ENCODE peak calls at places on chromosomes 13 and 19, in four cellular contexts. X is Peyer's patch, E is prostate gland, V is thoracic aorta. J is an unnamed sample.

GRCh38 chr13:81172603-81173002 is 831.7 kb upstream of the SPRY2 start:
- DNase-seq in X (no peak), E (no peak), V (no peak), J (no peak)

GRCh38 chr19:8401981-8402411 is 11.1 kb upstream of the MARCHF2 start:
- DNase-seq in X (no peak), E (no peak), V (no peak), J (no peak)

GRCh38 chr13:100987993-100988392 is 313.4 kb upstream of the TMTC4 start:
- DNase-seq in X (no peak), E (no peak), V (no peak), J (no peak)

GRCh38 chr19:56109216-56109615 is 11.9 kb downstream of the ZNF787 start:
- DNase-seq in X (no peak), E (no peak), V (no peak), J (no peak)

GRCh38 chr19:50661087-50661486 is 11.8 kb downstream of the C19orf81 start:
- DNase-seq in X (no peak), E (no peak), V (no peak), J (no peak)

GRCh38 chr13:86974995-86975328 is 696.2 kb upstream of the SLITRK5 start:
- DNase-seq in X (no peak), E (no peak), V (no peak), J (no peak)

GRCh38 chr13:100916943-100917342 is 242.3 kb upstream of the TMTC4 start:
- DNase-seq in X (no peak), E (no peak), V (no peak), J (no peak)

GRCh38 chr19:27733551-27734266 is 1479.2 kb downstream of the UQCRFS1 start:
- DNase-seq in X (no peak), E (no peak), V (no peak), J (no peak)

GRCh38 chr19:12802267-12803106 is 618 bp downstream of the THSD8 start:
- DNase-seq in X (no peak), E (no peak), V (no peak), J (no peak)

GRCh38 chr19:45098521-45099464 is 5.8 kb downstream of the PPP1R37 start:
- DNase-seq in X (no peak), E (peak), V (no peak), J (no peak)

GRCh38 chr13:49669735-49670309 is 21.5 kb downstream of the EBPL start:
- DNase-seq in X (no peak), E (peak), V (no peak), J (no peak)

GRCh38 chr19:58558066-58558622 is at the start of gene UBE2M:
- DNase-seq in X (peak), E (peak), V (no peak), J (no peak)

GRCh38 chr13:59409651-59410200 is 754.0 kb downstream of the DIAPH3 start:
- DNase-seq in X (no peak), E (no peak), V (no peak), J (no peak)

GRCh38 chr19:30924670-30925069 is 424.6 kb downstream of the TSHZ3 start:
- DNase-seq in X (no peak), E (no peak), V (no peak), J (no peak)

GRCh38 chr19:32828139-32828538 is 41.4 kb downstream of the SLC7A9 start:
- DNase-seq in X (no peak), E (no peak), V (no peak), J (no peak)

GRCh38 chr13:105928048-105928447 is 607.4 kb downstream of the EFNB2 start:
- DNase-seq in X (no peak), E (no peak), V (no peak), J (no peak)

GRCh38 chr13:64869539-64869938 is 2360.6 kb downstream of the PCDH9 start:
- DNase-seq in X (no peak), E (no peak), V (no peak), J (no peak)

GRCh38 chr19:42352216-42352892 is 26.9 kb downstream of the MEGF8 start:
- DNase-seq in X (no peak), E (peak), V (no peak), J (no peak)

GRCh38 chr19:10290876-10291553 is 1.3 kb downstream of the ICAM5 start:
- DNase-seq in X (peak), E (no peak), V (no peak), J (no peak)

GRCh38 chr13:49996951-49997895 is at the start of gene TRIM13:
- DNase-seq in X (peak), E (peak), V (peak), J (peak)

GRCh38 chr13:32282096-32282711 is 33.0 kb downstream of the ZAR1L start:
- DNase-seq in X (no peak), E (no peak), V (no peak), J (no peak)

GRCh38 chr13:46475586-46475991 is 77.4 kb upstream of the LRCH1 start:
- DNase-seq in X (no peak), E (no peak), V (no peak), J (no peak)

GRCh38 chr13:101399365-101399764 is 16.9 kb downstream of the NALCN start:
- DNase-seq in X (no peak), E (no peak), V (no peak), J (no peak)

GRCh38 chr13:100182894-100183490 is 94.1 kb downstream of the PCCA start:
- DNase-seq in X (no peak), E (no peak), V (no peak), J (no peak)

GRCh38 chr13:99406799-99407201 is 94.5 kb upstream of the TM9SF2 start:
- DNase-seq in X (no peak), E (no peak), V (no peak), J (no peak)

GRCh38 chr13:109783815-109784589 is 2.4 kb downstream of the IRS2 start:
- DNase-seq in X (no peak), E (no peak), V (no peak), J (no peak)

GRCh38 chr13:98686281-98686680 is 66.2 kb downstream of the SLC15A1 start:
- DNase-seq in X (no peak), E (no peak), V (no peak), J (no peak)

GRCh38 chr19:14916848-14917247 is 24.4 kb upstream of the OR7C2 start:
- DNase-seq in X (no peak), E (no peak), V (no peak), J (no peak)

GRCh38 chr19:6212403-6213265 is 67.1 kb downstream of the MLLT1 start:
- DNase-seq in X (no peak), E (no peak), V (no peak), J (no peak)

GRCh38 chr13:103876571-103876970 is 810.4 kb upstream of the SLC10A2 start:
- DNase-seq in X (no peak), E (no peak), V (no peak), J (no peak)

DNA sequence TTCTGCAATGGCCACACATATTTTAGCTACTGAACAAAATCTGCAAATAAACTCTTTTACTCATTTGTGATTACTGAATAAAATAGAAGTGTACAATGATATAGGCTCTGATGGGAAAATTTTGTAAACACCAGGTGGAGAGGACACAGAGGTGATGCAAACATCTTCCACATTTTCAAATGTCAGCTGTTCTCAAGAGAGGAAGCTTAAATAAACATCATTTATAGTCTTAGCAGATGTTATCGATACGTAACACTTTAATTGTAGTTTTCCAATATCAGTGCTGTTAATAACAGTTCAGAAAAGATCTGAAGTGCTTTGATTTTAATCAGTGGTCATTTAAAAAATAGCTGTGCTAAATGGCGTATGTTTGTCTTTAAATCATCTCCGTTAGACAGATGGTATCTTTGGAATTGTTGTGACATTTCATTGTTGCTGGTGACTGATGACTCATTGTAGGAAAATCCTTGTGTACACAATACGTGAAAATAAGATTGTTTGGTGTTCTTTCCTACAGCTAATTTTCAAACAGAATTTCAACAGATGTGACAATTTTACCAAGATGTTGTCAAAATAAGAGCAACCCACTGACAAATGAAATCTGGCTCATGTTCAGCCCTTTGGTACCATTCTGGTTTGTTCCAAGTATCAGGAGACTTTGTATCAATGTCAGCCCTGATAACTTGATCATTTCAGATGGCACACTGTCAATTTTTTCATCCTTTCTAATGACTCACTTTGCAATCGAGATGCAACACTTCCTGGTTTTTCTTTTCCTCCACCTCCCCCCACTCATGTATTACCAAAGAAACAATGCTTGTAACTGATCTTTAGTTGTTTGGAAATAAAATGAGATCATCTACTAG is 516.0 kb downstream of the DCT start:
- DNase-seq in X (no peak), E (no peak), V (no peak), J (no peak)
- H3K27ac ChIP-seq in X (no peak), E (no peak), V (no peak), J (peak)

GRCh38 chr19:52095172-52096014 is at the start of gene ZNF841:
- DNase-seq in X (peak), E (peak), V (peak), J (peak)
- H3K27ac ChIP-seq in X (peak), E (peak), V (peak), J (peak)

DNA sequence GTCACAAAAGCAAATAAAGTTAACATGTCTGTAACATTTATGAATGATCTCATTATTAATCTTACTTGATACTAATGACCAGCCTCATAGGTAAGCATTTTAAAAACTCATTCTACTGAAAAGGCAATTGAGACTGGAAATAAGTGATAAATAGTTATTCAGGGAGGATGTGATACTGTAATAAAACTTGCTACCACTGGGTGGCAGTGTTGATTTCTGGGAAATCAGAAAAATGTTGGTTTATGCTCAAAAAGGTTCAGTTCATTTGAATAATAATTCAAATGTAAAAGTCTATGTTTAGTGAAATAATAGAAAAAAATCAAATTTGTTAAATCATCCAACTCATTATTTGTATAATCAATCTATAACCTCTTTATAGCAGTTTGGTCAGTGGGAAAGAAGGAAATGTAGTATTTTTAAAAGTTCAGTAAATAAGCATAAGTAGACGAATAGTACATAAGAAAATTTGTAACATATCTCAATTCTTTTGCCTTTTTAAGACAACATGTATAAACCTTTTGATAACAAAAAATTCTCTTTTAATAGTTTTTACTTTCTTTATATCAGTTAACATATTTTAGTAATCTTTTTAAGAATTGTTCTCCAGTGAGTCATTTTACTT is 9.6 kb downstream of the ABHD13 start:
- DNase-seq in X (no peak), E (no peak), V (no peak), J (no peak)
- H3K27ac ChIP-seq in X (no peak), E (no peak), V (no peak), J (no peak)

GRCh38 chr13:40475617-40476016 is 190.8 kb downstream of the FOXO1 start:
- DNase-seq in X (no peak), E (no peak), V (no peak), J (no peak)

GRCh38 chr13:40476175-40476958 is 190.1 kb downstream of the FOXO1 start:
- DNase-seq in X (no peak), E (no peak), V (no peak), J (no peak)

GRCh38 chr13:40479196-40479845 is 187.1 kb downstream of the FOXO1 start:
- DNase-seq in X (no peak), E (no peak), V (no peak), J (no peak)

GRCh38 chr13:40478775-40479174 is 187.7 kb downstream of the FOXO1 start:
- DNase-seq in X (no peak), E (no peak), V (no peak), J (no peak)

DNA sequence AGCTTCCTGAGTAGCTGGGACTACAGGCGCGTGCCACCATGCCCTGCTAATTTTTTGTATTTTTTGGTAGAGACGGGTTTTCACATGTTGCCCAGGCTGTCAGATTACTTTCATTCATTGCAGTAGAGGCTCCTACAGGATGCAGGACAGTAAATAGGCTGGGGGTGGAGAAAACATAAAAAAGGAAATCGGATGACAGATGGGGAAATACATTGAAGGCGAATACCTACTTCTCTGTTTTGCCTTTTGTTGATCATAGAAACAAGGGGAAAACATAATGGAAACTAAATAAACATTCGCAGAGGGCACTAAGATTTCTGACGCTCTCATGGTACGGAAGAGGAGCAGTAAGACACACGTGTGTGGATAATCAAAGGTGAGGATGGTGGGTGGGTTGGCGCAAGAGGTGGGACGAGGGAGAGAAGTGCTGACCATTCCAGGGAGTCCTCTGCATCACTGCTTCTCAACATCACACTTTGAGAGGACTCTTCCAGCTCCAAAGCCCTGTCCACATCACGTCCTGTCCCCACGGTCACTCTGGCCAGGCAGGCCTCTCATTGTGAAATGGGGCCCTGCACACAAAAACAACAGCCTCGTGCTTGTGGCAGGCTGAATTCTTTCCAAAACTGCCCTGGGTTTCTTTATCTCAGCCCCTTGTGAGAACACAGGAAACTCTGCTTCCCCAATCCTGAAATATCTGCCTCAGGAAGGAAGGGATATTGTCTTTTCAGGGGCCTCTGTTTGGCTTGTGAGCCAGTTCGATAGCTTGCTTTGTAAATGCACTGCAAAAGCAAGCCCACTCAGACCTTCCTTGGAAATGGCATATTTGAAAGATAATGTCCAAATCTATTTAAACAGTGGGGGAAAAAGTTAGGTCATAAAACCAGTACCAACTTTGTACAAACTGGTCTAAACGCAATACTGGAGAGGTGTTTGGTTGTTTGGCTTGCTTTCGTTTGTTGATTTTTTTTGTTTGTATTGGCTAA is 188.5 kb downstream of the FOXO1 start:
- DNase-seq in X (no peak), E (no peak), V (no peak), J (no peak)
- H3K27ac ChIP-seq in X (no peak), E (peak), V (peak), J (no peak)

GRCh38 chr19:39843919-39844793 is 2.0 kb downstream of the FBL start:
- DNase-seq in X (no peak), E (no peak), V (no peak), J (no peak)
- H3K27ac ChIP-seq in X (no peak), E (no peak), V (no peak), J (no peak)

DNA sequence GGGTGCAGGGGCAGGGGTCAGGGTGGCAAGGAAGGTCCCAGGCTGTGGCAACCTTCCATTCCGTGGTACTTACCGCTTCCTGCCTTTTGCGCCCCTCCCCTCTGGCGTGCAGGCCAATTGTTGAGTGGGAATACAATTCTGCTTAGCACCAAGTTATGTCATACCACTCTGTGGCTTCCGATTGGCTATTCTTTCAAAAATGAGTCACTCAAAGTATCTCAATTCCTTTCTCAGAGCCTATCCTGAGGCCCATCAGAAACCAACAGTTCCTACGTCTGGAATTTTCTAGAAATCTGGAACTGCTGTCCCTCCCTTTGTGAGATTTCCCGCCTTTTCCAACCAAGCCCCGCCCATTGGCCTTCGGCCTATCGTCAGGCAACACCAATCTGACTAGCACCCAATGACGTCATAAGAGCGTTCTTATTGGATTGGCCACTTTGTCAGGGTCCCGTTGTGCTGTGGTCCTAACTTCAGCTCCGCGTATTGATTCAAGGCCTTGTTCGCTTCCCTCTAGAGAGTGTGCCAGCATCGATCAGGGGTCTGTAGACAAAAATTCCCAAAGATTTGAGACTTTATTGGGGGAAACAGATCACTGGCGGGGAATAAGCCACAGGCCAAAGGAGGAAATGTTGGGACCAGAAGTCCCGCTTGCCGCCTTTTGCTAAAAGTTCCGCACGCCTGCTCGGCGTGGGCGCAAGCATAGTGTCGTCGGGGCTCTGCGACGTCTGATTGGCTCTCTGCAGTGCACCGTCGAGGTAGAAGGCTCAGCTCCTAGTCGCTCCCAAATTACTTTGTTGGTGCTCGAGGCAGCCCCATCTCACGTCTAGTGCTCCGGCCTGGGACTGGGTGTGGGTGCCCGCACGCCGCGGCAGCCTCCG is 11.7 kb downstream of the NTN5 start:
- DNase-seq in X (peak), E (peak), V (peak), J (no peak)
- H3K27ac ChIP-seq in X (peak), E (no peak), V (no peak), J (no peak)

DNA sequence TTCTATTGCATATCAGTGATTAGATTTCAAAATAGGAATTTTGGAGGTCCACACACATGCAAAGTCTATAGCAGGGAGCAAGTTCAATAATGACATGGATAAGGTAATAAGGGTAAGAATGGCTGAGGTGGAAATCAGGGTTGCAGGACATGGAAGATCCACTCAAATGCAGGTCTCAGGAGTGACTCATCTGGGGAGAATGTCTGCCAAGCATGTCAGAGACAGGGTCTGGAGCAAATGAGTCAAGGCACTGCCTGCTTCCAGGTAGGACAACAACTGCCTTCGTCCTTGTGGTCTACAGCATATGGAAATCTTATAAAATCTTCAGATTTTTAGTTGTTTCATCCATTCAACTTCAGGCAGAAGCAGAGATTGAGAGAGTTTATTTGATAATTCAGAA is 749.0 kb downstream of the LIG4 start:
- DNase-seq in X (no peak), E (no peak), V (no peak), J (no peak)
- H3K27ac ChIP-seq in X (no peak), E (no peak), V (no peak), J (no peak)